ENCODE peak calls at places on chromosomes 13 and 19, in six cellular contexts. One of them, this sample, is unnamed.

GRCh38 chr19:3932931-3933810 is at the start of gene NMRK2:
- DNase-seq in nephron progenitor cell: peak; percentile 34
- DNase-seq in fibroblast of the aortic adventitia: no peak
- DNase-seq in GM13977: no peak
- DNase-seq in adrenal gland: peak; percentile 43
- DNase-seq in tibial artery: no peak
- DNase-seq in this sample: peak; percentile 20

GRCh38 chr19:42850981-42851717 is 28.4 kb downstream of the PSG1 start:
- DNase-seq in nephron progenitor cell: no peak
- DNase-seq in tibial artery: peak; percentile 84
- DNase-seq in adrenal gland: peak; percentile 67
- DNase-seq in fibroblast of the aortic adventitia: peak; percentile 98
- DNase-seq in GM13977: no peak
- DNase-seq in this sample: no peak

GRCh38 chr19:6577410-6578125 is 13.4 kb downstream of the CD70 start:
- DNase-seq in tibial artery: no peak
- DNase-seq in adrenal gland: no peak
- DNase-seq in fibroblast of the aortic adventitia: peak; percentile 30
- DNase-seq in GM13977: peak; percentile 77
- DNase-seq in nephron progenitor cell: no peak
- DNase-seq in this sample: peak; percentile 18

GRCh38 chr19:17560205-17560595 is 4.8 kb downstream of the COLGALT1 start:
- DNase-seq in adrenal gland: peak; percentile 41
- DNase-seq in tibial artery: no peak
- DNase-seq in nephron progenitor cell: no peak
- DNase-seq in GM13977: no peak
- DNase-seq in fibroblast of the aortic adventitia: peak; percentile 94
- DNase-seq in this sample: no peak

GRCh38 chr13:50914301-50914700 is 4.7 kb downstream of the RNASEH2B start:
- DNase-seq in nephron progenitor cell: no peak
- DNase-seq in adrenal gland: no peak
- DNase-seq in tibial artery: no peak
- DNase-seq in GM13977: no peak
- DNase-seq in fibroblast of the aortic adventitia: no peak
- DNase-seq in this sample: no peak

GRCh38 chr19:54521022-54521859 is 18.6 kb downstream of the LAIR2 start:
- DNase-seq in tibial artery: no peak
- DNase-seq in adrenal gland: no peak
- DNase-seq in fibroblast of the aortic adventitia: no peak
- DNase-seq in GM13977: no peak
- DNase-seq in nephron progenitor cell: no peak
- DNase-seq in this sample: peak; percentile 51

GRCh38 chr19:44740351-44740824 is 8.1 kb upstream of the BCL3 start:
- DNase-seq in fibroblast of the aortic adventitia: no peak
- DNase-seq in adrenal gland: no peak
- DNase-seq in GM13977: no peak
- DNase-seq in tibial artery: no peak
- DNase-seq in nephron progenitor cell: no peak
- DNase-seq in this sample: no peak

GRCh38 chr19:960601-960938 is 23.6 kb upstream of the WDR18 start:
- DNase-seq in nephron progenitor cell: no peak
- DNase-seq in GM13977: no peak
- DNase-seq in fibroblast of the aortic adventitia: no peak
- DNase-seq in tibial artery: no peak
- DNase-seq in adrenal gland: no peak
- DNase-seq in this sample: no peak

GRCh38 chr19:52007436-52007804 is 591 bp downstream of the ZNF615 start:
- DNase-seq in tibial artery: no peak
- DNase-seq in GM13977: no peak
- DNase-seq in fibroblast of the aortic adventitia: peak; percentile 7
- DNase-seq in nephron progenitor cell: peak; percentile 13
- DNase-seq in adrenal gland: no peak
- DNase-seq in this sample: peak; percentile 12

GRCh38 chr13:39133781-39134180 is 95.5 kb downstream of the NHLRC3 start:
- DNase-seq in GM13977: no peak
- DNase-seq in adrenal gland: no peak
- DNase-seq in tibial artery: no peak
- DNase-seq in nephron progenitor cell: no peak
- DNase-seq in fibroblast of the aortic adventitia: no peak
- DNase-seq in this sample: no peak

GRCh38 chr19:42816901-42817300 is 51.4 kb upstream of the PSG8 start:
- DNase-seq in nephron progenitor cell: no peak
- DNase-seq in tibial artery: no peak
- DNase-seq in fibroblast of the aortic adventitia: peak; percentile 42
- DNase-seq in adrenal gland: no peak
- DNase-seq in GM13977: no peak
- DNase-seq in this sample: no peak

GRCh38 chr19:51457351-51458013 is 772 bp downstream of the SIGLEC8 start:
- DNase-seq in nephron progenitor cell: no peak
- DNase-seq in GM13977: no peak
- DNase-seq in tibial artery: no peak
- DNase-seq in adrenal gland: no peak
- DNase-seq in fibroblast of the aortic adventitia: no peak
- DNase-seq in this sample: no peak

GRCh38 chr19:52662631-52663030 is 24.5 kb upstream of the ZNF83 start:
- DNase-seq in tibial artery: no peak
- DNase-seq in GM13977: no peak
- DNase-seq in adrenal gland: no peak
- DNase-seq in nephron progenitor cell: no peak
- DNase-seq in fibroblast of the aortic adventitia: no peak
- DNase-seq in this sample: no peak

GRCh38 chr13:52749446-52749845 is 9.8 kb upstream of the CNMD start:
- DNase-seq in tibial artery: no peak
- DNase-seq in fibroblast of the aortic adventitia: no peak
- DNase-seq in adrenal gland: no peak
- DNase-seq in GM13977: no peak
- DNase-seq in nephron progenitor cell: no peak
- DNase-seq in this sample: no peak

GRCh38 chr13:114104626-114105350 is 27.6 kb downstream of the RASA3 start:
- DNase-seq in nephron progenitor cell: no peak
- DNase-seq in adrenal gland: no peak
- DNase-seq in GM13977: no peak
- DNase-seq in tibial artery: peak; percentile 16
- DNase-seq in fibroblast of the aortic adventitia: no peak
- DNase-seq in this sample: no peak

GRCh38 chr19:15136234-15136954 is 29.2 kb downstream of the SYDE1 start:
- DNase-seq in GM13977: no peak
- DNase-seq in fibroblast of the aortic adventitia: peak; percentile 14
- DNase-seq in tibial artery: no peak
- DNase-seq in adrenal gland: no peak
- DNase-seq in nephron progenitor cell: no peak
- DNase-seq in this sample: no peak

GRCh38 chr19:57052102-57052501 is 67.7 kb upstream of the USP29 start:
- DNase-seq in GM13977: no peak
- DNase-seq in nephron progenitor cell: no peak
- DNase-seq in tibial artery: no peak
- DNase-seq in adrenal gland: no peak
- DNase-seq in fibroblast of the aortic adventitia: no peak
- DNase-seq in this sample: no peak

GRCh38 chr19:55831846-55832245 is at the start of gene NLRP11:
- DNase-seq in tibial artery: no peak
- DNase-seq in fibroblast of the aortic adventitia: no peak
- DNase-seq in adrenal gland: no peak
- DNase-seq in nephron progenitor cell: no peak
- DNase-seq in GM13977: no peak
- DNase-seq in this sample: no peak

GRCh38 chr19:13781547-13781946 is 7.3 kb downstream of the C19orf53 start:
- DNase-seq in nephron progenitor cell: peak; percentile 53
- DNase-seq in GM13977: no peak
- DNase-seq in fibroblast of the aortic adventitia: peak; percentile 91
- DNase-seq in adrenal gland: peak; percentile 85
- DNase-seq in tibial artery: peak; percentile 87
- DNase-seq in this sample: no peak

GRCh38 chr19:10390652-10391286 is 10.4 kb upstream of the TYK2 start:
- DNase-seq in GM13977: peak; percentile 73
- DNase-seq in tibial artery: peak; percentile 74
- DNase-seq in fibroblast of the aortic adventitia: peak; percentile 80
- DNase-seq in adrenal gland: peak; percentile 70
- DNase-seq in nephron progenitor cell: peak; percentile 76
- DNase-seq in this sample: peak; percentile 81

GRCh38 chr13:44786724-44787123 is 202.5 kb downstream of the NUFIP1 start:
- DNase-seq in GM13977: no peak
- DNase-seq in tibial artery: no peak
- DNase-seq in nephron progenitor cell: no peak
- DNase-seq in adrenal gland: no peak
- DNase-seq in fibroblast of the aortic adventitia: no peak
- DNase-seq in this sample: no peak

GRCh38 chr13:111177803-111178389 is 62.8 kb downstream of the ARHGEF7 start:
- DNase-seq in tibial artery: no peak
- DNase-seq in fibroblast of the aortic adventitia: peak; percentile 23
- DNase-seq in adrenal gland: no peak
- DNase-seq in nephron progenitor cell: no peak
- DNase-seq in GM13977: no peak
- DNase-seq in this sample: no peak

GRCh38 chr13:43880451-43880850 is 747 bp downstream of the LACC1 start:
- DNase-seq in fibroblast of the aortic adventitia: no peak
- DNase-seq in GM13977: no peak
- DNase-seq in nephron progenitor cell: no peak
- DNase-seq in tibial artery: no peak
- DNase-seq in adrenal gland: no peak
- DNase-seq in this sample: no peak

GRCh38 chr19:29779921-29780320 is 31.9 kb upstream of the CCNE1 start:
- DNase-seq in fibroblast of the aortic adventitia: no peak
- DNase-seq in nephron progenitor cell: no peak
- DNase-seq in GM13977: no peak
- DNase-seq in tibial artery: no peak
- DNase-seq in adrenal gland: no peak
- DNase-seq in this sample: peak; percentile 10

GRCh38 chr13:27130223-27131015 is 41.2 kb downstream of the USP12 start:
- DNase-seq in GM13977: no peak
- DNase-seq in nephron progenitor cell: no peak
- DNase-seq in adrenal gland: no peak
- DNase-seq in tibial artery: no peak
- DNase-seq in fibroblast of the aortic adventitia: peak; percentile 88
- DNase-seq in this sample: no peak

DNA sequence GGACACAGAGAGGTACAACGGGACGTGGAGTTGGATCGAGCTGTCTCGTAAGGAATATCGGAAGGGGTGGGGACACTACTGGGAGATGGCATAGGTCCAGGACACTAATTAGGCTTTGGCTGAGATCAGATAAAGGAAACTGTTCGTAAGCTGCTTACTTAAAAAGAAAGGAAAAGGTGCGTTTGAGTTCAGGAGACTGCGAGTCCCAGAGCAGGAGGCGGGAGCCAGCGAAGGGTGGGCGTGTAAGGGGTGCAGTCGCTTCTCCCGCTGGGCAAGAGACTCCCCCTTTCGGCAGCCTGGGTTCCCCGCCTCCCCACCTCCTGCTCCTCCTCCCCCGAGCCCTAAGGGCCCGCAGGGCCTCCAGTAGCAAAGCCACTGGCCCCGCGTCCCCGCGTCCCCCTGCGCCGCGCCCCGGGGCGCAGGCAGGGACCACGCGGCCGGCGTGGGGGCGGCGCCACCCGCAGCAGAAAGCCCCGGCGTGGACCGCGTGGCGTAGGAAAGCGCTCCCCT is 571 bp downstream of the ABCC4 start:
- DNase-seq in fibroblast of the aortic adventitia: peak; percentile 60
- DNase-seq in tibial artery: no peak
- DNase-seq in GM13977: peak; percentile 83
- DNase-seq in nephron progenitor cell: peak; percentile 63
- DNase-seq in adrenal gland: no peak
- DNase-seq in this sample: peak; percentile 67
- TF ChIP-seq CTCF in fibroblast of the aortic adventitia: peak; percentile 39
- TF ChIP-seq CTCF in tibial artery: no peak
- TF ChIP-seq CTCF in GM13977: peak; percentile 43
- TF ChIP-seq CTCF in nephron progenitor cell: no peak
- TF ChIP-seq CTCF in adrenal gland: no peak
- TF ChIP-seq CTCF in this sample: no peak

DNA sequence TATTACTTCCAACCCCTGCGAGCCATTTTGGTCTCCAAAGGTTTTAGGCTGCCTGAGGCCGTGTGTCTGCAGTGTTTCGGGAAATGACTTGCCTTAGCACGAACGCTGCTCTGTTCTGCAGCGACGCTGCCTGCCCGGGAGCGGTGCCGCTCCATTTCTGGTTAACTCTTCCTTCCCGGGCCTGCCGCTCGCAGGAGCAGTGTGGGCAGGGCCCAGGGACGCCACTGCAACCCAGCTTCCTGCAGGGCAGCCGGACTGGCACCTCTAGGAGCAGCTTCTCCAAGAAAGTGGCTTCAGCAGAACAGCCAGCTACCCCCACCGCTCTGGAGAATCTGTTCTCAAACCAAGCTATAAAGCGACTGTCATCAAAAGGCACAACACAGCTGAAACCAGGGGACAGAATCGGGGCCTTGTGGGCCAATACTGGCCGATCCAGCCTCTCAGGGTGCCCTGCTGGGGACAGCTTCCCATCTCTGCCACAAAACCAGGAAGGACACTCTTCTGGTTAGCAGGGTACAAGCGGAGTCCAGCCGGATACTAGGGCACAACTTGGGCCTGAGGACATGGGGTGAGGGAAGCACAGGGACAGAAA is 72.2 kb downstream of the KCTD15 start:
- DNase-seq in tibial artery: no peak
- DNase-seq in nephron progenitor cell: peak; percentile 36
- DNase-seq in GM13977: no peak
- DNase-seq in fibroblast of the aortic adventitia: peak; percentile 33
- DNase-seq in adrenal gland: peak; percentile 33
- DNase-seq in this sample: no peak
- TF ChIP-seq CTCF in tibial artery: no peak
- TF ChIP-seq CTCF in nephron progenitor cell: no peak
- TF ChIP-seq CTCF in GM13977: no peak
- TF ChIP-seq CTCF in fibroblast of the aortic adventitia: peak; percentile 11
- TF ChIP-seq CTCF in adrenal gland: no peak
- TF ChIP-seq CTCF in this sample: no peak

GRCh38 chr13:84917252-84917878 is 881.9 kb downstream of the SLITRK6 start:
- DNase-seq in nephron progenitor cell: no peak
- DNase-seq in fibroblast of the aortic adventitia: peak; percentile 28
- DNase-seq in GM13977: peak; percentile 32
- DNase-seq in tibial artery: no peak
- DNase-seq in adrenal gland: no peak
- DNase-seq in this sample: no peak
- TF ChIP-seq CTCF in nephron progenitor cell: peak; percentile 41
- TF ChIP-seq CTCF in fibroblast of the aortic adventitia: peak; percentile 16
- TF ChIP-seq CTCF in GM13977: peak; percentile 32
- TF ChIP-seq CTCF in tibial artery: no peak
- TF ChIP-seq CTCF in adrenal gland: peak; percentile 58
- TF ChIP-seq CTCF in this sample: peak; percentile 45

DNA sequence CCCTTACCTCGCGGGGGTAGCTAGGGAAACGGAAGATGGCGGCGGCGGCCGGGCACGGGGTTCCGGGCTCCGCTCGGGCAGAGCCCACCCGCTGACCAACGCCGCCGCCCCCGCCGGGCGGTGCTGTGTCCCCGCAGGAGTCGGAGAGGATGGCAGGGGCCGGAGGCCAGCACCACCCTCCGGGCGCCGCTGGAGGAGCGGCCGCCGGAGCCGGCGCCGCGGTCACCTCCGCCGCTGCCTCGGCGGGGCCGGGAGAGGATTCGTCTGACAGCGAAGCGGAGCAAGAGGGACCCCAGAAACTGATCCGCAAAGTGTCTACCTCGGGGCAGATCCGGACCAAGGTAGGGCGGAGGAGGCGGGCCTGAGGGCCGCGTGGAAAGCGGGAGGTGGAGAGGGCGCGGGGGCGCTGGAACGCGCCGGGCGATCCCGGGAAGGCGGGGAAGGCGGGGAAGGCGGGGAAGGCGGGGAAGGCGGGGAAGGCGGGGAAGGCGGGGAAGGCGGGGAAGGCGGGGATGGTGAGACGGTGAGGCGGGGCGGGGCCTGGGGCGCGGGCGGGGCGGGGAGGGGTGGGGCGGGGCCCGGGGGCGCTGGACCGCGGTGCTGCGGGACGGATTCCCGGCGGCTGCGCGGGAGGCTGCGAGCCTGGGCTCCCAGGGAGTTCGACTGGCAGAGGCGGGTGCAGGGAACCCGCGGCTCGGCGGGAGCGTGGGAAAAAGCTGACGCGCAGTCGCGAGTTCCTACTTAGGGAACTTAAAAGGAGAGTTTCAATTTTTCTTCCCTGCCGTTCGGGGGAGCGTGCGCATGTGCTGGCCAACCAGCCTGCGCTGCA is at the start of gene DGKH:
- DNase-seq in fibroblast of the aortic adventitia: peak; percentile 71
- DNase-seq in tibial artery: peak; percentile 78
- DNase-seq in nephron progenitor cell: peak; percentile 84
- DNase-seq in GM13977: peak; percentile 86
- DNase-seq in adrenal gland: peak; percentile 80
- DNase-seq in this sample: peak; percentile 59
- TF ChIP-seq CTCF in fibroblast of the aortic adventitia: no peak
- TF ChIP-seq CTCF in tibial artery: peak; percentile 33
- TF ChIP-seq CTCF in nephron progenitor cell: no peak
- TF ChIP-seq CTCF in GM13977: peak; percentile 33
- TF ChIP-seq CTCF in adrenal gland: no peak
- TF ChIP-seq CTCF in this sample: no peak